ENCODE peak calls at places on chromosome 5, in four cellular contexts. T, W, U and S are unnamed samples.

GRCh38 chr5:173187054-173187743 is 42.9 kb downstream of the BNIP1 start:
- DNase-seq in T (no peak), U (no peak), W (no peak), S (no peak)

GRCh38 chr5:172837640-172838039 is 3.6 kb downstream of the ERGIC1 start:
- DNase-seq in W (no peak), T (peak), U (no peak), S (peak)

GRCh38 chr5:160852049-160852448 is at the start of gene ATP10B:
- DNase-seq in W (no peak), T (no peak), U (no peak), S (no peak)

GRCh38 chr5:136016945-136017530 is 11.8 kb upstream of the TGFBI start:
- DNase-seq in W (no peak), T (no peak), U (no peak), S (peak)

GRCh38 chr5:5782402-5782801 is 359.9 kb downstream of the ICE1 start:
- DNase-seq in W (no peak), T (no peak), U (no peak), S (no peak)

GRCh38 chr5:73751254-73751914 is 125.4 kb downstream of the ARHGEF28 start:
- DNase-seq in U (no peak), W (no peak), T (no peak), S (no peak)

GRCh38 chr5:533243-534005 is 9.2 kb upstream of the SLC9A3 start:
- DNase-seq in W (no peak), U (peak), T (no peak), S (peak)

GRCh38 chr5:161600156-161600555 is 53.6 kb upstream of the GABRB2 start:
- DNase-seq in U (no peak), W (no peak), T (no peak), S (no peak)

GRCh38 chr5:108728566-108729305 is 19.0 kb upstream of the FER start:
- DNase-seq in U (no peak), W (no peak), T (peak), S (peak)

GRCh38 chr5:139376364-139376763 is 6.7 kb downstream of the SLC23A1 start:
- DNase-seq in W (no peak), U (no peak), T (no peak), S (no peak)

GRCh38 chr5:143302344-143302743 is 101.1 kb downstream of the NR3C1 start:
- DNase-seq in W (no peak), T (no peak), U (no peak), S (no peak)

GRCh38 chr5:125109293-125109692 is 362.9 kb upstream of the ZNF608 start:
- DNase-seq in T (no peak), W (no peak), U (no peak), S (no peak)

GRCh38 chr5:113090336-113091106 is 113.9 kb downstream of the DCP2 start:
- DNase-seq in T (no peak), U (no peak), W (no peak), S (no peak)

GRCh38 chr5:132883261-132883834 is 9.9 kb downstream of the LEAP2 start:
- DNase-seq in T (peak), U (no peak), W (no peak), S (peak)

GRCh38 chr5:150497274-150497988 is 10.5 kb upstream of the NDST1 start:
- DNase-seq in W (no peak), T (no peak), U (no peak), S (peak)

GRCh38 chr5:54589786-54590185 is 72.2 kb downstream of the SNX18 start:
- DNase-seq in W (no peak), U (no peak), T (no peak), S (no peak)

GRCh38 chr5:112995764-112996618 is 19.4 kb downstream of the DCP2 start:
- DNase-seq in T (peak), W (peak), U (no peak), S (peak)

GRCh38 chr5:151182976-151183375 is 25.4 kb upstream of the ANXA6 start:
- DNase-seq in T (no peak), W (no peak), U (no peak), S (no peak)

GRCh38 chr5:151949909-151950308 is 25.3 kb upstream of the GLRA1 start:
- DNase-seq in T (no peak), W (no peak), U (no peak), S (no peak)